ENCODE peak calls at places on chromosomes 6 and 20, in six cellular contexts. J is progenitor cell of endocrine pancreas, I is RWPE1, B is AG09319, A is HFF-Myc, C is neural progenitor cell. S is an unnamed sample.

GRCh38 chr6:82144852-82145332 is 102.7 kb downstream of the IBTK start:
- DNase-seq in J (no peak), I (peak), B (peak), A (peak), C (peak), S (peak)

GRCh38 chr6:69894578-69895347 is 28.4 kb downstream of the COL19A1 start:
- DNase-seq in J (no peak), I (peak), B (peak), A (no peak), C (peak), S (no peak)

GRCh38 chr20:54433653-54434052 is 41.7 kb upstream of the DOK5 start:
- DNase-seq in J (no peak), I (no peak), B (no peak), A (no peak), C (no peak), S (no peak)

GRCh38 chr6:149140137-149140909 is 177.2 kb upstream of the TAB2 start:
- DNase-seq in J (no peak), I (no peak), B (no peak), A (no peak), C (no peak), S (no peak)

GRCh38 chr20:53736122-53736756 is 142.6 kb upstream of the ZNF217 start:
- DNase-seq in J (no peak), I (no peak), B (no peak), A (no peak), C (peak), S (no peak)

GRCh38 chr6:80433666-80434025 is 327.2 kb downstream of the BCKDHB start:
- DNase-seq in J (no peak), I (no peak), B (no peak), A (no peak), C (no peak), S (no peak)

GRCh38 chr20:40991181-40991889 is 37.3 kb upstream of the TOP1 start:
- DNase-seq in J (no peak), I (no peak), B (no peak), A (no peak), C (no peak), S (no peak)

GRCh38 chr6:161943561-161943960 is 669.7 kb upstream of the AGPAT4 start:
- DNase-seq in J (no peak), I (no peak), B (no peak), A (no peak), C (no peak), S (no peak)

GRCh38 chr20:1935696-1936366 is 40.6 kb downstream of the SIRPA start:
- DNase-seq in J (no peak), I (no peak), B (no peak), A (no peak), C (no peak), S (no peak)

GRCh38 chr20:300345-300744 is 3.0 kb downstream of the ZCCHC3 start:
- DNase-seq in J (no peak), I (no peak), B (no peak), A (no peak), C (no peak), S (no peak)

GRCh38 chr6:53771780-53772624 is 22.8 kb upstream of the LRRC1 start:
- DNase-seq in J (no peak), I (no peak), B (no peak), A (no peak), C (no peak), S (peak)

GRCh38 chr6:3882865-3883264 is 33.7 kb downstream of the FAM50B start:
- DNase-seq in J (no peak), I (no peak), B (peak), A (peak), C (no peak), S (peak)

GRCh38 chr6:28906674-28907073 is 17.1 kb downstream of the TRIM27 start:
- DNase-seq in J (no peak), I (no peak), B (no peak), A (no peak), C (no peak), S (no peak)

GRCh38 chr6:56536536-56536935 is 106.2 kb downstream of the DST start:
- DNase-seq in J (no peak), I (no peak), B (no peak), A (no peak), C (no peak), S (no peak)

GRCh38 chr6:49082611-49083010 is 380.4 kb downstream of the MMUT start:
- DNase-seq in J (no peak), I (no peak), B (no peak), A (no peak), C (no peak), S (no peak)

GRCh38 chr6:135052939-135053338 is 1.7 kb downstream of the HBS1L start:
- DNase-seq in J (no peak), I (no peak), B (no peak), A (no peak), C (no peak), S (no peak)

GRCh38 chr6:11772109-11772830 is 6.3 kb downstream of the ADTRP start:
- DNase-seq in J (no peak), I (peak), B (peak), A (peak), C (no peak), S (peak)

GRCh38 chr20:38290829-38291581 is 13.0 kb upstream of the BPI start:
- DNase-seq in J (no peak), I (peak), B (no peak), A (no peak), C (peak), S (no peak)

GRCh38 chr20:5843054-5843731 is 93.0 kb downstream of the SHLD1 start:
- DNase-seq in J (no peak), I (no peak), B (no peak), A (peak), C (no peak), S (no peak)

GRCh38 chr6:45640081-45640491 is 262.4 kb upstream of the SUPT3H start:
- DNase-seq in J (no peak), I (no peak), B (no peak), A (no peak), C (no peak), S (peak)

GRCh38 chr6:83511901-83512681 is at the start of gene PRSS35:
- DNase-seq in J (peak), I (peak), B (no peak), A (no peak), C (peak), S (peak)

GRCh38 chr20:18719426-18719825 is 94.2 kb upstream of the SCP2D1 start:
- DNase-seq in J (no peak), I (no peak), B (no peak), A (no peak), C (no peak), S (peak)

GRCh38 chr6:167565884-167566491 is 241.1 kb downstream of the TTLL2 start:
- DNase-seq in J (no peak), I (no peak), B (no peak), A (no peak), C (peak), S (no peak)

GRCh38 chr6:120873125-120873865 is 461.0 kb downstream of the TBC1D32 start:
- DNase-seq in J (no peak), I (no peak), B (no peak), A (no peak), C (no peak), S (no peak)

GRCh38 chr6:6793388-6794250 is 205.1 kb downstream of the LY86 start:
- DNase-seq in J (no peak), I (no peak), B (no peak), A (no peak), C (no peak), S (no peak)

GRCh38 chr20:64232794-64233193 is 22.8 kb upstream of the PCMTD2 start:
- DNase-seq in J (no peak), I (no peak), B (no peak), A (no peak), C (no peak), S (no peak)

GRCh38 chr20:38961530-38962043 is 557 bp upstream of the DHX35 start:
- DNase-seq in J (no peak), I (peak), B (no peak), A (no peak), C (peak), S (no peak)

GRCh38 chr20:33404281-33404680 is 3.0 kb upstream of the CDK5RAP1 start:
- DNase-seq in J (no peak), I (peak), B (no peak), A (no peak), C (no peak), S (no peak)

GRCh38 chr6:33838979-33839378 is 35.2 kb upstream of the MLN start:
- DNase-seq in J (no peak), I (peak), B (no peak), A (no peak), C (no peak), S (no peak)

GRCh38 chr6:81589465-81590313 is 162.8 kb downstream of the TENT5A start:
- DNase-seq in J (no peak), I (no peak), B (no peak), A (no peak), C (no peak), S (no peak)

GRCh38 chr6:34383171-34383631 is 9.3 kb downstream of the NUDT3 start:
- DNase-seq in J (no peak), I (no peak), B (no peak), A (no peak), C (no peak), S (no peak)

GRCh38 chr6:167795874-167796667 is 30.6 kb upstream of the AFDN start:
- DNase-seq in J (no peak), I (no peak), B (no peak), A (no peak), C (no peak), S (no peak)

GRCh38 chr20:3406481-3407425 is 716 bp downstream of the DNAAF9 start:
- DNase-seq in J (no peak), I (peak), B (no peak), A (no peak), C (peak), S (peak)

GRCh38 chr6:80094017-80094416 is 12.5 kb upstream of the BCKDHB start:
- DNase-seq in J (no peak), I (peak), B (no peak), A (no peak), C (peak), S (peak)

GRCh38 chr20:25076201-25076600 is 5.7 kb downstream of the VSX1 start:
- DNase-seq in J (peak), I (no peak), B (no peak), A (no peak), C (no peak), S (no peak)

GRCh38 chr20:13898012-13898612 is 92.3 kb downstream of the SEL1L2 start:
- DNase-seq in J (no peak), I (peak), B (no peak), A (no peak), C (peak), S (no peak)

GRCh38 chr6:157929076-157929475 is 52.6 kb upstream of the SYNJ2 start:
- DNase-seq in J (no peak), I (no peak), B (no peak), A (no peak), C (no peak), S (no peak)

GRCh38 chr6:167236239-167236571 is 54.9 kb upstream of the UNC93A start:
- DNase-seq in J (no peak), I (no peak), B (no peak), A (no peak), C (no peak), S (no peak)

GRCh38 chr20:23387118-23387443 is 25.1 kb downstream of the GZF1 start:
- DNase-seq in J (no peak), I (no peak), B (no peak), A (no peak), C (no peak), S (no peak)

GRCh38 chr6:19905584-19905983 is 68.4 kb downstream of the ID4 start:
- DNase-seq in J (no peak), I (peak), B (no peak), A (no peak), C (no peak), S (no peak)
- TF ChIP-seq CTCF in J (no peak), I (no peak), B (no peak), A (no peak), C (no peak), S (no peak)

GRCh38 chr20:35279040-35279439 is 1.1 kb upstream of the MMP24OS start:
- DNase-seq in J (no peak), I (peak), B (no peak), A (no peak), C (no peak), S (peak)

GRCh38 chr20:35279533-35280174 is 1.7 kb upstream of the MMP24OS start:
- DNase-seq in J (no peak), I (peak), B (no peak), A (no peak), C (no peak), S (no peak)

GRCh38 chr20:35277127-35277526 is 795 bp downstream of the MMP24OS start:
- DNase-seq in J (no peak), I (no peak), B (no peak), A (no peak), C (no peak), S (no peak)

GRCh38 chr20:35276408-35276807 is 1.5 kb downstream of the MMP24OS start:
- DNase-seq in J (no peak), I (no peak), B (no peak), A (no peak), C (no peak), S (no peak)

GRCh38 chr20:35277531-35278395 is at the start of gene MMP24OS:
- DNase-seq in J (peak), I (peak), B (peak), A (peak), C (peak), S (peak)
- TF ChIP-seq CTCF in J (no peak), I (no peak), B (peak), A (no peak), C (peak), S (peak)

GRCh38 chr20:43243672-43244269 is 54.1 kb upstream of the PTPRT start:
- DNase-seq in J (no peak), I (no peak), B (no peak), A (no peak), C (peak), S (no peak)
- TF ChIP-seq CTCF in J (peak), I (peak), B (no peak), A (no peak), C (peak), S (peak)

DNA sequence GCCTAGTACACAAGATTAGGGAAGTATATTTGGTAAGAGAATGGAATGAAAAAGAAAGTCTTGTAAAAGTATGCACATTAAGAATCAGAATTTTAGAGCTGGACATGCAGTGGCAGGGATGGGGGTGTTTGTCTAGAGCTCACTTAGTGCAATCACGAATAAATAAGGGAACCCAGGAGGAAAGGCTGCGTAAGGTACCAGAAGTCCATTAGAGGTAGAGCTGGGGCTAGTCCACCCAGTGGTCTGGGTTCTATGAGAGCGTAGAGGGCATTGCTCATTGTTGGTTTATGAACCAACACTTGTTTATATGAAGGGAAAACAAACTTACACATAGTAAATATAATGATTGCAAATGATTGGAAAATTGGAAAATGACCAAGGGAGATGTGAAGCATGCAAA is 3.1 kb downstream of the CDC40 start:
- DNase-seq in J (no peak), I (no peak), B (no peak), A (no peak), C (no peak), S (no peak)
- TF ChIP-seq CTCF in J (no peak), I (no peak), B (no peak), A (no peak), C (no peak), S (no peak)

DNA sequence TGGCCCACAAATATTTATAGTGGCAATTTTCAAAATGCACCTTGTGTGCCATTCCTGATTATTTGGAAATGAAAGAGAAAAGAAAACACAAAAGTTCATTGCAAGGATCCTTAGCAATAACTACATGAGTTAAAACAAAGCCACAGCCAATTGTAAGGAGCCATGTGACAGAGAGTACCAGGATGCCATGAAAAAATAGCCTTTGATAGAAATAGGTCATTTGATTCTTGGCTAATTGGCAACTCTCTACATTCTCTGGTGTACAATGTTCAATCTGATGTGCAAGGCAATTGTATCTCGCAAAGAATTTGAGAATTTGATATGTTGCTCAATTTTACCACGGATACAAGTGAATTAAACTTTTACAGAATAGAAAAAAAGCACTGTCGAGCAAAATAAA is 9.6 kb downstream of the HLA-A start:
- DNase-seq in J (no peak), I (no peak), B (no peak), A (no peak), C (no peak), S (no peak)
- TF ChIP-seq CTCF in J (no peak), I (no peak), B (no peak), A (no peak), C (no peak), S (no peak)

GRCh38 chr6:52670502-52671409 is at the start of gene TMEM14A:
- DNase-seq in J (peak), I (peak), B (peak), A (peak), C (peak), S (peak)
- TF ChIP-seq CTCF in J (no peak), I (no peak), B (no peak), A (no peak), C (no peak), S (no peak)

GRCh38 chr6:18820725-18821124 is 433.6 kb downstream of the RNF144B start:
- DNase-seq in J (no peak), I (no peak), B (no peak), A (no peak), C (no peak), S (no peak)

GRCh38 chr6:18823782-18824386 is 436.7 kb downstream of the RNF144B start:
- DNase-seq in J (no peak), I (no peak), B (no peak), A (peak), C (peak), S (peak)
- TF ChIP-seq CTCF in J (peak), I (peak), B (peak), A (peak), C (peak), S (peak)

DNA sequence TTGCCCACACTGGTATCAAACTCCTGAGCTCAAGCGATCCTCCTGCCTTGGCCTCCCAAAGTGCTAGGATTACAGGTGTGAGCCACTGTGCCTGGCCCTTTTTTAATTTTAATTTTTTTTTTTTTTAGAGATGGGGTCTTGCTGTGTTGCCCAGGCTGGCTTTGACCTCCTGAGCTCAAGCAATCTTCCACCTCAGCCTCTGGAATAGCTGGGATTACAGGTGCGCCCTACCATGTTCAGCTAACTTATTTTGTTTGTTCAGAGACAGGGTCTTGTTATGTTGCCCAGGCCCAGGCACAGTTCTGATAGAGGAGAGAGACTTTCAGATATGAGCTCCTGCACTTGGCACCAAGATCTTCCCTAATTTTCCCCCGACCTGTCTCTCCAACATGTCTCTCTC is 8.1 kb downstream of the PSORS1C2 start:
- DNase-seq in J (no peak), I (no peak), B (no peak), A (no peak), C (no peak), S (no peak)
- TF ChIP-seq CTCF in J (no peak), I (no peak), B (no peak), A (no peak), C (no peak), S (no peak)

DNA sequence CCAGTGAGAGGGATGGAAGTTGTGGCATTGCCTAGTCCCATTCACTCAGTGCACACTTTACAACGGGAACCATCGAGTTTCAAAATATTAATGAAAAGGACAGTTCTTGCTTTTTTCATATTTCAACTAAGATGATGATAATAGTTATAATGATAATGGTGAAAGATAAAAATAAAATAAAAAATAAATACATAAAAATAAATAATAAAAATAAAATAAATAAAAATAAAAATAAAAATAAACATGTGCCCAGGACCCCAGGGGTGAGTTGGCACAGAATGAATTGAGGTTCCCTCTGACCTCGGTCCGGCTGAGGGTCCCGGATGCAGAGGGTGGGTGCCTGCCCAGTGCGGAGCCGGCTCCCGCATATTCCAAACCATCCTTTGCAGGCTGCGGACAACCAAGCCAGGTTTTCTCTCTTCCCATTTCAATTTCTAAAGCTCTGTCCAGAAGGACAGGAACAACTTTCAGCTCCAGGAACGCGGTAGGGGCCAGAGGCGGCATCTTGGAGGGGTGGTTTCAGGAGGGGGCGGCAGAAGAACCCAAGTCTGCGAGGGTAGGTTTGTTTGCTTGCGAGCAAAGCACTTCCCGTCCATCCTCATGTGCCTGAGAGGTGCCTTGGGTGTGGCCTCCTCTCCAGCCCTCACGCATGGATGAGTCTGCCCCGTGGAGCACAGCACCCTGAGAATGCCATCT is 236.8 kb downstream of the DLL1 start:
- DNase-seq in J (no peak), I (no peak), B (no peak), A (no peak), C (no peak), S (no peak)
- TF ChIP-seq CTCF in J (no peak), I (no peak), B (no peak), A (no peak), C (no peak), S (no peak)

S was measured in HFFc6.